ENCODE peak calls at places on chromosome X, in nine cellular contexts. A is midbrain, K is iPS-NIHi11, Q is adipocyte, W is SW 1271, I is aorta, P is BE2C, G is NCI-H1092, M is mesothelial cell of epicardium. O is an unnamed sample.

GRCh38 chrX:118566359-118566758 is 70.7 kb downstream of the DOCK11 start:
- DNase-seq in A (no peak), K (no peak), Q (no peak), W (no peak), I (no peak), P (no peak), G (no peak), M (no peak), O (no peak)

GRCh38 chrX:550514-550913 is 80.1 kb upstream of the SHOX start:
- DNase-seq in A (no peak), K (no peak), Q (no peak), W (no peak), I (no peak), P (no peak), G (no peak), M (no peak), O (no peak)

GRCh38 chrX:149631293-149632165 is at the start of gene TMEM185A:
- DNase-seq in A (peak), K (peak), Q (peak), W (peak), I (peak), P (peak), G (peak), M (no peak), O (peak)

GRCh38 chrX:48083212-48083611 is 11.8 kb upstream of the ZNF630 start:
- DNase-seq in A (peak), K (peak), Q (peak), W (peak), I (no peak), P (peak), G (no peak), M (no peak), O (no peak)

GRCh38 chrX:47413179-47413594 is 42.8 kb downstream of the ZNF157 start:
- DNase-seq in A (no peak), K (no peak), Q (no peak), W (no peak), I (no peak), P (no peak), G (no peak), M (no peak), O (no peak)

GRCh38 chrX:101550825-101551767 is 749 bp downstream of the ARMCX1 start:
- DNase-seq in A (peak), K (peak), Q (peak), W (no peak), I (peak), P (peak), G (no peak), M (no peak), O (peak)

GRCh38 chrX:41045960-41046567 is 39.2 kb upstream of the USP9X start:
- DNase-seq in A (no peak), K (peak), Q (peak), W (no peak), I (no peak), P (peak), G (no peak), M (no peak), O (no peak)

GRCh38 chrX:153802513-153803045 is 8.1 kb downstream of the SSR4 start:
- DNase-seq in A (no peak), K (no peak), Q (no peak), W (no peak), I (no peak), P (no peak), G (no peak), M (no peak), O (no peak)

GRCh38 chrX:153598541-153599191 is at the start of gene CCNQ:
- DNase-seq in A (no peak), K (peak), Q (peak), W (no peak), I (peak), P (peak), G (peak), M (no peak), O (no peak)

GRCh38 chrX:132470830-132471229 is 18.0 kb downstream of the MBNL3 start:
- DNase-seq in A (no peak), K (no peak), Q (no peak), W (no peak), I (no peak), P (no peak), G (no peak), M (no peak), O (no peak)

GRCh38 chrX:93673869-93674271 is at the start of gene FAM133A:
- DNase-seq in A (peak), K (peak), Q (peak), W (no peak), I (no peak), P (peak), G (no peak), M (no peak), O (no peak)

GRCh38 chrX:38804481-38805293 is 3.4 kb downstream of the MID1IP1 start:
- DNase-seq in A (no peak), K (no peak), Q (peak), W (no peak), I (peak), P (peak), G (no peak), M (no peak), O (no peak)

GRCh38 chrX:1086444-1087409 is 125.7 kb downstream of the CRLF2 start:
- DNase-seq in A (no peak), K (no peak), Q (no peak), W (no peak), I (peak), P (no peak), G (no peak), M (no peak), O (no peak)

GRCh38 chrX:118286066-118286758 is 59.7 kb upstream of the WDR44 start:
- DNase-seq in A (no peak), K (no peak), Q (peak), W (no peak), I (no peak), P (no peak), G (no peak), M (no peak), O (no peak)

GRCh38 chrX:150361777-150362351 is 1.3 kb upstream of the MAMLD1 start:
- DNase-seq in A (no peak), K (peak), Q (peak), W (no peak), I (peak), P (no peak), G (no peak), M (no peak), O (no peak)

O was measured in T1000.